ENCODE peak calls at places on chromosomes 13 and 19, in nine cellular contexts. One of them, this sample, is unnamed.

GRCh38 chr13:43196171-43196611 is 172.8 kb downstream of the DNAJC15 start:
- DNase-seq in epithelial cell of proximal tubule: no peak
- DNase-seq in C1 segment of cervical spinal cord: no peak
- DNase-seq in effector memory CD4-positive, alpha-beta T cell: no peak
- DNase-seq in activated CD4-positive, alpha-beta T cell treated with anti-CD3 and anti-CD28 coated beads, Interleukin-2, amount 50 U/mL, for 48 hours: no peak
- DNase-seq in heart right ventricle: peak
- DNase-seq in AG20443: peak
- DNase-seq in stimulated activated CD8-positive, alpha-beta memory T cell treated with anti-CD3 and anti-CD28 coated beads, Interleukin-2, amount 100 ng/mL, for 48 hours: no peak
- DNase-seq in effector CD4-positive, alpha-beta T cell: no peak
- DNase-seq in this sample: no peak

GRCh38 chr13:110273254-110273653 is 33.7 kb downstream of the COL4A1 start:
- DNase-seq in C1 segment of cervical spinal cord: no peak
- DNase-seq in stimulated activated CD8-positive, alpha-beta memory T cell treated with anti-CD3 and anti-CD28 coated beads, Interleukin-2, amount 100 ng/mL, for 48 hours: no peak
- DNase-seq in AG20443: no peak
- DNase-seq in heart right ventricle: no peak
- DNase-seq in effector memory CD4-positive, alpha-beta T cell: no peak
- DNase-seq in effector CD4-positive, alpha-beta T cell: no peak
- DNase-seq in epithelial cell of proximal tubule: no peak
- DNase-seq in activated CD4-positive, alpha-beta T cell treated with anti-CD3 and anti-CD28 coated beads, Interleukin-2, amount 50 U/mL, for 48 hours: no peak
- DNase-seq in this sample: no peak

GRCh38 chr13:50993371-50993770 is 83.8 kb downstream of the RNASEH2B start:
- DNase-seq in epithelial cell of proximal tubule: no peak
- DNase-seq in stimulated activated CD8-positive, alpha-beta memory T cell treated with anti-CD3 and anti-CD28 coated beads, Interleukin-2, amount 100 ng/mL, for 48 hours: no peak
- DNase-seq in effector memory CD4-positive, alpha-beta T cell: no peak
- DNase-seq in activated CD4-positive, alpha-beta T cell treated with anti-CD3 and anti-CD28 coated beads, Interleukin-2, amount 50 U/mL, for 48 hours: no peak
- DNase-seq in C1 segment of cervical spinal cord: no peak
- DNase-seq in AG20443: no peak
- DNase-seq in effector CD4-positive, alpha-beta T cell: no peak
- DNase-seq in heart right ventricle: no peak
- DNase-seq in this sample: no peak

GRCh38 chr19:7783991-7784421 is 21.0 kb downstream of the CLEC4M start:
- DNase-seq in effector memory CD4-positive, alpha-beta T cell: no peak
- DNase-seq in epithelial cell of proximal tubule: no peak
- DNase-seq in activated CD4-positive, alpha-beta T cell treated with anti-CD3 and anti-CD28 coated beads, Interleukin-2, amount 50 U/mL, for 48 hours: no peak
- DNase-seq in stimulated activated CD8-positive, alpha-beta memory T cell treated with anti-CD3 and anti-CD28 coated beads, Interleukin-2, amount 100 ng/mL, for 48 hours: no peak
- DNase-seq in heart right ventricle: no peak
- DNase-seq in effector CD4-positive, alpha-beta T cell: no peak
- DNase-seq in AG20443: peak
- DNase-seq in C1 segment of cervical spinal cord: no peak
- DNase-seq in this sample: no peak

GRCh38 chr13:99406799-99407201 is 94.5 kb upstream of the TM9SF2 start:
- DNase-seq in activated CD4-positive, alpha-beta T cell treated with anti-CD3 and anti-CD28 coated beads, Interleukin-2, amount 50 U/mL, for 48 hours: no peak
- DNase-seq in effector memory CD4-positive, alpha-beta T cell: no peak
- DNase-seq in C1 segment of cervical spinal cord: no peak
- DNase-seq in AG20443: no peak
- DNase-seq in effector CD4-positive, alpha-beta T cell: no peak
- DNase-seq in epithelial cell of proximal tubule: no peak
- DNase-seq in stimulated activated CD8-positive, alpha-beta memory T cell treated with anti-CD3 and anti-CD28 coated beads, Interleukin-2, amount 100 ng/mL, for 48 hours: no peak
- DNase-seq in heart right ventricle: no peak
- DNase-seq in this sample: no peak

GRCh38 chr13:35992964-35993363 is 138.2 kb downstream of the DCLK1 start:
- DNase-seq in C1 segment of cervical spinal cord: no peak
- DNase-seq in effector memory CD4-positive, alpha-beta T cell: no peak
- DNase-seq in AG20443: no peak
- DNase-seq in stimulated activated CD8-positive, alpha-beta memory T cell treated with anti-CD3 and anti-CD28 coated beads, Interleukin-2, amount 100 ng/mL, for 48 hours: no peak
- DNase-seq in epithelial cell of proximal tubule: no peak
- DNase-seq in activated CD4-positive, alpha-beta T cell treated with anti-CD3 and anti-CD28 coated beads, Interleukin-2, amount 50 U/mL, for 48 hours: no peak
- DNase-seq in effector CD4-positive, alpha-beta T cell: no peak
- DNase-seq in heart right ventricle: no peak
- DNase-seq in this sample: no peak

GRCh38 chr13:47831265-47831664 is 169.8 kb downstream of the SUCLA2 start:
- DNase-seq in AG20443: no peak
- DNase-seq in effector memory CD4-positive, alpha-beta T cell: no peak
- DNase-seq in heart right ventricle: no peak
- DNase-seq in effector CD4-positive, alpha-beta T cell: no peak
- DNase-seq in C1 segment of cervical spinal cord: no peak
- DNase-seq in stimulated activated CD8-positive, alpha-beta memory T cell treated with anti-CD3 and anti-CD28 coated beads, Interleukin-2, amount 100 ng/mL, for 48 hours: no peak
- DNase-seq in epithelial cell of proximal tubule: no peak
- DNase-seq in activated CD4-positive, alpha-beta T cell treated with anti-CD3 and anti-CD28 coated beads, Interleukin-2, amount 50 U/mL, for 48 hours: no peak
- DNase-seq in this sample: no peak

GRCh38 chr19:6828698-6829633 is 56.5 kb downstream of the VAV1 start:
- DNase-seq in heart right ventricle: no peak
- DNase-seq in C1 segment of cervical spinal cord: no peak
- DNase-seq in effector CD4-positive, alpha-beta T cell: no peak
- DNase-seq in epithelial cell of proximal tubule: no peak
- DNase-seq in stimulated activated CD8-positive, alpha-beta memory T cell treated with anti-CD3 and anti-CD28 coated beads, Interleukin-2, amount 100 ng/mL, for 48 hours: peak
- DNase-seq in activated CD4-positive, alpha-beta T cell treated with anti-CD3 and anti-CD28 coated beads, Interleukin-2, amount 50 U/mL, for 48 hours: peak
- DNase-seq in AG20443: no peak
- DNase-seq in effector memory CD4-positive, alpha-beta T cell: peak
- DNase-seq in this sample: no peak

GRCh38 chr13:63184693-63185092 is 1769.0 kb upstream of the PCDH20 start:
- DNase-seq in C1 segment of cervical spinal cord: no peak
- DNase-seq in heart right ventricle: no peak
- DNase-seq in epithelial cell of proximal tubule: no peak
- DNase-seq in stimulated activated CD8-positive, alpha-beta memory T cell treated with anti-CD3 and anti-CD28 coated beads, Interleukin-2, amount 100 ng/mL, for 48 hours: no peak
- DNase-seq in activated CD4-positive, alpha-beta T cell treated with anti-CD3 and anti-CD28 coated beads, Interleukin-2, amount 50 U/mL, for 48 hours: no peak
- DNase-seq in AG20443: peak
- DNase-seq in effector CD4-positive, alpha-beta T cell: no peak
- DNase-seq in effector memory CD4-positive, alpha-beta T cell: no peak
- DNase-seq in this sample: no peak

GRCh38 chr19:9165256-9165655 is 13.5 kb upstream of the OR7D2 start:
- DNase-seq in activated CD4-positive, alpha-beta T cell treated with anti-CD3 and anti-CD28 coated beads, Interleukin-2, amount 50 U/mL, for 48 hours: no peak
- DNase-seq in heart right ventricle: no peak
- DNase-seq in stimulated activated CD8-positive, alpha-beta memory T cell treated with anti-CD3 and anti-CD28 coated beads, Interleukin-2, amount 100 ng/mL, for 48 hours: no peak
- DNase-seq in C1 segment of cervical spinal cord: no peak
- DNase-seq in epithelial cell of proximal tubule: no peak
- DNase-seq in effector memory CD4-positive, alpha-beta T cell: no peak
- DNase-seq in AG20443: no peak
- DNase-seq in effector CD4-positive, alpha-beta T cell: no peak
- DNase-seq in this sample: no peak

GRCh38 chr19:47730910-47731309 is 14.4 kb upstream of the NOP53 start:
- DNase-seq in epithelial cell of proximal tubule: no peak
- DNase-seq in stimulated activated CD8-positive, alpha-beta memory T cell treated with anti-CD3 and anti-CD28 coated beads, Interleukin-2, amount 100 ng/mL, for 48 hours: no peak
- DNase-seq in heart right ventricle: no peak
- DNase-seq in C1 segment of cervical spinal cord: no peak
- DNase-seq in activated CD4-positive, alpha-beta T cell treated with anti-CD3 and anti-CD28 coated beads, Interleukin-2, amount 50 U/mL, for 48 hours: no peak
- DNase-seq in effector memory CD4-positive, alpha-beta T cell: no peak
- DNase-seq in effector CD4-positive, alpha-beta T cell: no peak
- DNase-seq in AG20443: no peak
- DNase-seq in this sample: no peak

GRCh38 chr19:49114630-49115363 is 627 bp downstream of the LIN7B start:
- DNase-seq in heart right ventricle: peak
- DNase-seq in epithelial cell of proximal tubule: no peak
- DNase-seq in AG20443: peak
- DNase-seq in C1 segment of cervical spinal cord: peak
- DNase-seq in effector memory CD4-positive, alpha-beta T cell: peak
- DNase-seq in effector CD4-positive, alpha-beta T cell: peak
- DNase-seq in stimulated activated CD8-positive, alpha-beta memory T cell treated with anti-CD3 and anti-CD28 coated beads, Interleukin-2, amount 100 ng/mL, for 48 hours: no peak
- DNase-seq in activated CD4-positive, alpha-beta T cell treated with anti-CD3 and anti-CD28 coated beads, Interleukin-2, amount 50 U/mL, for 48 hours: peak
- DNase-seq in this sample: no peak

GRCh38 chr19:57362419-57362818 is 932 bp upstream of the TRAPPC2B start:
- DNase-seq in effector memory CD4-positive, alpha-beta T cell: no peak
- DNase-seq in activated CD4-positive, alpha-beta T cell treated with anti-CD3 and anti-CD28 coated beads, Interleukin-2, amount 50 U/mL, for 48 hours: no peak
- DNase-seq in AG20443: no peak
- DNase-seq in C1 segment of cervical spinal cord: no peak
- DNase-seq in stimulated activated CD8-positive, alpha-beta memory T cell treated with anti-CD3 and anti-CD28 coated beads, Interleukin-2, amount 100 ng/mL, for 48 hours: no peak
- DNase-seq in epithelial cell of proximal tubule: no peak
- DNase-seq in heart right ventricle: no peak
- DNase-seq in effector CD4-positive, alpha-beta T cell: no peak
- DNase-seq in this sample: no peak

GRCh38 chr13:48411281-48412099 is 1.4 kb downstream of the LPAR6 start:
- DNase-seq in effector memory CD4-positive, alpha-beta T cell: no peak
- DNase-seq in epithelial cell of proximal tubule: no peak
- DNase-seq in heart right ventricle: no peak
- DNase-seq in activated CD4-positive, alpha-beta T cell treated with anti-CD3 and anti-CD28 coated beads, Interleukin-2, amount 50 U/mL, for 48 hours: no peak
- DNase-seq in effector CD4-positive, alpha-beta T cell: no peak
- DNase-seq in AG20443: no peak
- DNase-seq in C1 segment of cervical spinal cord: no peak
- DNase-seq in stimulated activated CD8-positive, alpha-beta memory T cell treated with anti-CD3 and anti-CD28 coated beads, Interleukin-2, amount 100 ng/mL, for 48 hours: no peak
- DNase-seq in this sample: no peak